ENCODE peak calls at places on chromosomes 1 and 21, in nine cellular contexts. C is fibroblast of lung, H is prostate gland, U is tibial artery, T is heart left ventricle, V is GM23338, M is OCI-LY7, R is HL-60, O is heart right ventricle. Y is an unnamed sample.

GRCh38 chr1:66271904-66272254 is 262.1 kb upstream of the SGIP1 start:
- DNase-seq in U (peak), V (no peak), H (peak), T (peak), M (peak), O (peak), R (no peak), C (peak), Y (peak)

GRCh38 chr1:182556279-182556678 is 32.8 kb downstream of the RNASEL start:
- DNase-seq in T (no peak), M (no peak), V (no peak), H (no peak), U (no peak), C (no peak), R (no peak), O (no peak), Y (no peak)

GRCh38 chr1:228004331-228004871 is 2.4 kb upstream of the WNT3A start:
- DNase-seq in C (no peak), T (no peak), H (no peak), R (no peak), V (peak), M (peak), O (no peak), U (no peak), Y (peak)

GRCh38 chr1:156124557-156125483 is 10.3 kb downstream of the LMNA start:
- DNase-seq in R (no peak), C (peak), O (no peak), T (peak), V (peak), M (no peak), U (peak), H (peak), Y (no peak)

GRCh38 chr1:200296091-200296661 is 113.7 kb downstream of the ZNF281 start:
- DNase-seq in V (no peak), C (no peak), R (no peak), H (no peak), O (no peak), M (no peak), T (no peak), U (no peak), Y (no peak)

GRCh38 chr1:111203681-111204210 is 3.3 kb upstream of the DENND2D start:
- DNase-seq in C (peak), V (peak), H (peak), U (peak), R (peak), T (peak), M (peak), O (peak), Y (no peak)

GRCh38 chr1:203025721-203026665 is at the start of gene PPFIA4:
- DNase-seq in O (peak), M (peak), V (peak), R (peak), H (peak), T (peak), U (peak), C (peak), Y (peak)

GRCh38 chr1:98327151-98327918 is 334.2 kb upstream of the SNX7 start:
- DNase-seq in T (no peak), R (no peak), O (no peak), V (no peak), H (no peak), M (no peak), C (peak), U (no peak), Y (no peak)

GRCh38 chr1:175130649-175131045 is 61.9 kb downstream of the KIAA0040 start:
- DNase-seq in U (no peak), H (no peak), T (no peak), V (no peak), M (peak), C (no peak), O (no peak), R (no peak), Y (no peak)

GRCh38 chr1:201970334-201971159 is 11.9 kb upstream of the RNPEP start:
- DNase-seq in U (no peak), V (no peak), C (no peak), T (no peak), M (no peak), H (no peak), R (no peak), O (no peak), Y (no peak)

GRCh38 chr21:42214081-42214750 is 4.7 kb upstream of the ABCG1 start:
- DNase-seq in T (no peak), H (no peak), M (no peak), C (no peak), U (peak), O (no peak), R (no peak), V (no peak), Y (peak)

GRCh38 chr1:152753586-152753985 is 4.2 kb upstream of the KPRP start:
- DNase-seq in O (no peak), V (no peak), H (no peak), C (no peak), M (no peak), U (no peak), T (no peak), R (no peak), Y (no peak)
- H3K27ac ChIP-seq in O (no peak), V (no peak), H (no peak), C (no peak), M (no peak), U (no peak), T (no peak), R (no peak), Y (no peak)

GRCh38 chr21:38333290-38334272 is 76.8 kb downstream of the KCNJ15 start:
- DNase-seq in V (peak), R (no peak), U (peak), T (no peak), M (no peak), H (no peak), O (no peak), C (peak), Y (no peak)
- TF ChIP-seq CTCF in V (peak), R (no peak), U (no peak), T (no peak), M (no peak), H (no peak), O (no peak), C (peak), Y (no peak)

DNA sequence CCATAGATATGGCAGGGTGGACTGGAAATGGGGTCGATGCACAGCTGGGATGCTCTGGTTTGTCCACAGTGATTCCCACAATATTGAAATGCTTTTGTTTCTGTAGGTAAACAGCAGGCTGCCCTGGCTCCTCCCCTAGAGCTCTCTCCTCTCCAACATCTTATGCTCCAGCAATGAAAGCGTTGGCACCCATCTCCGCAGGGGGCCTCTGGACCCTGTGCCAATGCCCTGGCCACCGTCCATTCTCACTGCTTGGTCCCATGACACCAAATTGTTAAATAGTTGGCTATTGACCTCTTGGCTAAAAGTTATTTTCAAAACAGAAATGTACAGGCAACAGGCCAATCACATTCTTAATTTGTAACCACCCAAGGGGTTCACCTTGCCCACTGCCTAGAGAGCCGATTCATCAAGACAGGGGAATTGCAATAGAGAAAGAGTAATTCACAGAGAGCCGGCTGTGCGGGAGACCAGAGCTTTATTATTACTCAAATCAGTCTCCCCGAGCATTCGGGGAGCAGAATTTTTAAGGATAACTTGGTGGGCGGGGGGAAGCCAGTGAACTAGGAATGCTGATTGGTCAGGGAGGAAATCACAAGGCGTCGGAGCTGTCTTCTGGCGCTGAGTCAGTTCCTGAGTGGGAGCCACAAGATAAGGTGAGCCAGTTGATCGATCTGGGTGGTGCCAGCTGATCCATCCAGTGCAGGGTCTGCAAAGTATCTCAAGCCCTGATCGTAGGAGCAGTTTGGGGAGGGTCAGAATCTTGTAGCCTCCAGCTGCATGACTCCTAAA is 76.9 kb upstream of the B3GALT5 start:
- DNase-seq in C (no peak), U (no peak), V (peak), H (no peak), M (no peak), O (no peak), R (no peak), T (no peak), Y (no peak)
- H3K4me3 ChIP-seq in C (no peak), U (no peak), V (no peak), H (no peak), M (no peak), O (no peak), R (no peak), T (no peak), Y (no peak)

GRCh38 chr1:234778215-234779159 is 168.5 kb upstream of the IRF2BP2 start:
- DNase-seq in M (no peak), V (peak), H (no peak), O (no peak), U (peak), R (peak), C (no peak), T (peak), Y (peak)
- H3K27ac ChIP-seq in M (no peak), V (no peak), H (no peak), O (no peak), U (no peak), R (peak), C (no peak), T (no peak), Y (peak)

DNA sequence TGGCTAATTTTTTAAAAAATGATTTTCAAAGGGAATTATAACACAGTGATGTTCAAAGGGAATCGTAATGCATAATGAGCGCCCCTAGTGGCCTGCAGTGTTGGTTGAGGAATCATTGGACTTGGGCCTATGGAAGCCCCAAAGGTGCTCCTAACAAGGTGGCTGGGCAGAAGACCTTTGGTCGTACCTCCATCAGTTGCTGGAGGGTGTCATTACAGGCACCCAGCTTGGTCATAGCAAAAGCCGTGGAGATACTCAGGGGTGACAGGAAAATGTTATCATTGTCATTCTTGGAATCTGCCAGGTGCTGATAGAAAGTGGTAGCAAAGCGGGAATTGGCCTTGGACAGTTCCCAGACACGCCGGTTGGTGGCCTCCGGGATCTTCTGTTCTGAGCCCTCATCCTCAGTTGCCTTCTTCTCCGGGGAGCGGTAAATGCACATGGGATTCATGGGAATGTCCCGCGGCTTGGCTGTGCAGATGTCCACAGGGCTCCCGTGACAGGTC is 2.7 kb downstream of the SERPINC1 start:
- DNase-seq in T (no peak), R (peak), H (no peak), V (peak), U (no peak), O (no peak), C (peak), M (peak), Y (no peak)
- TF ChIP-seq CTCF in T (peak), R (peak), H (no peak), V (peak), U (no peak), O (no peak), C (peak), M (peak), Y (no peak)

DNA sequence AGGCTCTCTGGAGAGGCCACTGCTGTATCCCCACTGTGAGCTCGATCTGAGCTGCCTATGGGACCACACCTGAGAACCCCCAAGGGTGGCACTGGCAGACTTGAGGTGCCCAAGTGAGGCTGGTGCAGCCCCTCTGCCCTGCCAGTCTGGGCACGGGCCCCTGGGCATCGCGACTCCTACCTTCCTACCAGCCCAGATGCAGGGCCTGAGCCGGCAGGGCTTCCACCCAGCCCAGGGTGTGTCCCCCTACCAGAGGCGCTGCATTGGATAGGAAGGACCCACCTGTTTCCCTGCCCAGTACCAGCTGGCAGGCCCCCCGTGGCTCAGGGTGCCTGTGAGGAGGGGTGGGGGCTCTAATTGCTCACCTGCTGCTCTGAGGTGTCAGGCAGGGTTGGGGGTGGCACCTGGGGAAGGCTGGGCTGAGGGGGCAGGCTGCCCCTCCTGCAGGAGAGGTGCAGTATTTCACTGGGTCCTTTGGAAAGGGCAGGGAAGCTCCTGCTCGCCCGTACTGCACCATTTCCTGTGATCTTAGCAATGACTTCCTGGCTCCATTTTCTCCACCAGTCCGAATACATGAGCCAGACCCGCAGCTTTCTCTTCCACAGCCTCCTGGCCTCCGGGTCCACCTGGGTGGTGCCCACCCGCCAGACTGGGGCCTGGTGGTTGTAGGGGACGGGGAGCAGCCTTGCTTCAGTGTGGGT is 11.8 kb downstream of the TP73 start:
- DNase-seq in O (no peak), M (peak), R (no peak), H (no peak), U (peak), V (no peak), C (no peak), T (peak), Y (no peak)
- H3K4me3 ChIP-seq in O (no peak), M (no peak), R (no peak), H (no peak), U (no peak), V (no peak), C (no peak), T (no peak), Y (no peak)

DNA sequence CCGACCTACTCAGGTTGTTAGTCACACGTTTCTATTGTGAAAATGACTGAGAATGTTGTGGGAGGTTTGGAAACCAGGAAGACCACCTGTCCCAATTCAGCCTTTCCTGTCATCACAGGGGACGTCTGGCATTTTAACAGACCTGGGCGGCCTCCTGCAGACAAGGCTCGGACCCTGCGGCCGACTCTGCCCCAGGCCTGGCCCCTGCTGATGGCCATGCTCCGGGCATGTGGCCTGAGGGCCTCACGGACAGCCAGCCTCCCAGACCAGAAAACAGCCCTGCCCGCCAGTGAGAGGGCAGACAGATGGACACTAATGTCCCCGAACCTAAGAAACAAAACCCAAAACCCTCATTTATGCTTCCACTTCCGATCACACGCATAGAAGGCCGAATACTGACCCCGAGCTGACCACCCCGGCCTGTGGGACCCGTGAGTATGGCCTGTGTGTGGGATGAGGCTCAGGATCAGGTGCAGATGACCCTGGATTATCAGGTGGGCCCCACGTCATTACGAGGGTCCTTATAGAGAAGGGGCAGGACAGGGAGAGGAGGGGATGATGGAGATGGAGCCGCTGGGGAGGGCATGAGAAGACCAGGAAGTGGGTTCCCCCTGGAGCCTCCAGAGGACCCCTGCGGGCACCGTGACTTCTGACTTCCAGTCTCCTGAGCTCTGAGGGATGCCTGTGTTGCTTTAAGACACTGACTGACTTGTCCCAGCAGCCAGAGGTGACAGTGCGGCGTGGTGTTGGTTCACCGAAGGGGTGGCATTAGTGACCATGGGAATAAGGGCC is 9.6 kb downstream of the COL18A1 start:
- DNase-seq in T (peak), U (peak), R (no peak), H (no peak), C (no peak), O (no peak), V (no peak), M (no peak), Y (no peak)
- H3K27ac ChIP-seq in T (no peak), U (peak), R (no peak), H (no peak), C (no peak), O (no peak), V (peak), M (no peak), Y (peak)

GRCh38 chr1:58841455-58841854 is 57.6 kb upstream of the JUN start:
- DNase-seq in V (peak), C (no peak), H (no peak), U (no peak), O (no peak), R (no peak), M (peak), T (no peak), Y (no peak)
- TF ChIP-seq CTCF in V (peak), C (peak), H (peak), U (no peak), O (no peak), R (peak), M (peak), T (no peak), Y (no peak)

GRCh38 chr1:109201123-109201703 is 12.5 kb upstream of the SARS1 start:
- DNase-seq in C (peak), U (no peak), O (no peak), H (no peak), T (peak), R (no peak), V (peak), M (peak), Y (no peak)
- H3K4me3 ChIP-seq in C (no peak), U (no peak), O (no peak), H (no peak), T (no peak), R (no peak), V (no peak), M (no peak), Y (no peak)

GRCh38 chr21:37665230-37666024 is 250.8 kb downstream of the KCNJ6 start:
- DNase-seq in T (no peak), H (no peak), R (no peak), C (no peak), V (no peak), O (no peak), U (no peak), M (no peak), Y (no peak)
- H3K27ac ChIP-seq in T (peak), H (no peak), R (no peak), C (no peak), V (no peak), O (peak), U (no peak), M (no peak), Y (no peak)

Y was measured in coronary artery.